ENCODE peak calls at places on chromosomes 3 and 15, in four cellular contexts. B, C, J and G are unnamed samples.

GRCh38 chr3:133854971-133855370 is 40.7 kb downstream of the RAB6B start:
- DNase-seq in B (no peak), C (no peak), J (no peak), G (no peak)

GRCh38 chr3:16290007-16290826 is 25.2 kb downstream of the OXNAD1 start:
- DNase-seq in B (peak; percentile 37), C (peak; percentile 24), J (peak; percentile 55), G (peak; percentile 20)

GRCh38 chr3:43695443-43695842 is 4.7 kb downstream of the ABHD5 start:
- DNase-seq in B (no peak), C (no peak), J (no peak), G (no peak)

GRCh38 chr3:29914861-29915524 is 634.1 kb downstream of the RBMS3 start:
- DNase-seq in B (no peak), C (peak; percentile 7), J (no peak), G (no peak)

GRCh38 chr15:89370120-89371077 is 35.8 kb upstream of the POLG start:
- DNase-seq in B (no peak), C (no peak), J (no peak), G (no peak)

GRCh38 chr3:36919439-36920160 is 25.3 kb downstream of the TRANK1 start:
- DNase-seq in B (peak; percentile 87), C (no peak), J (no peak), G (no peak)

GRCh38 chr3:70064194-70064787 is 64.8 kb downstream of the SAMMSON start:
- DNase-seq in B (peak; percentile 27), C (peak; percentile 4), J (peak; percentile 8), G (peak; percentile 28)

GRCh38 chr3:109081746-109082510 is 36.0 kb downstream of the MORC1 start:
- DNase-seq in B (peak; percentile 31), C (peak; percentile 48), J (peak; percentile 13), G (peak; percentile 38)

GRCh38 chr3:189146842-189147241 is 24.9 kb upstream of the TPRG1 start:
- DNase-seq in B (no peak), C (no peak), J (no peak), G (no peak)

GRCh38 chr15:95929232-95929846 is 401.2 kb upstream of the NR2F2 start:
- DNase-seq in B (no peak), C (no peak), J (peak; percentile 86), G (no peak)

GRCh38 chr3:47019201-47019600 is 39.7 kb downstream of the NBEAL2 start:
- DNase-seq in B (no peak), C (no peak), J (no peak), G (no peak)

GRCh38 chr3:14204605-14205284 is 26.1 kb downstream of the LSM3 start:
- DNase-seq in B (no peak), C (no peak), J (peak; percentile 56), G (no peak)

GRCh38 chr3:183924956-183925355 is 40.3 kb upstream of the PARL start:
- DNase-seq in B (no peak), C (no peak), J (no peak), G (peak; percentile 64)

GRCh38 chr3:154122912-154123559 is 1.8 kb downstream of the ARHGEF26 start:
- DNase-seq in B (peak; percentile 1), C (no peak), J (no peak), G (no peak)

GRCh38 chr3:49199244-49199899 is 28.0 kb downstream of the KLHDC8B start:
- DNase-seq in B (no peak), C (no peak), J (no peak), G (no peak)

GRCh38 chr3:74413547-74414241 is 200.8 kb downstream of the CNTN3 start:
- DNase-seq in B (no peak), C (no peak), J (no peak), G (no peak)

GRCh38 chr3:908839-909238 is 184.0 kb upstream of the CNTN6 start:
- DNase-seq in B (no peak), C (no peak), J (no peak), G (no peak)

GRCh38 chr3:58120075-58120812 is 90.5 kb downstream of the DNASE1L3 start:
- DNase-seq in B (no peak), C (no peak), J (no peak), G (no peak)

GRCh38 chr15:27077790-27078189 is 106.8 kb downstream of the GABRG3 start:
- DNase-seq in B (no peak), C (no peak), J (no peak), G (no peak)

GRCh38 chr3:108036984-108037741 is 53.7 kb downstream of the CD47 start:
- DNase-seq in B (no peak), C (no peak), J (no peak), G (no peak)

GRCh38 chr3:49164983-49165720 is 979 bp downstream of the CCDC71 start:
- DNase-seq in B (no peak), C (no peak), J (no peak), G (no peak)

GRCh38 chr3:175070946-175071345 is 211.8 kb downstream of the NAALADL2 start:
- DNase-seq in B (no peak), C (no peak), J (no peak), G (no peak)

GRCh38 chr3:24096695-24097290 is 151.7 kb downstream of the NR1D2 start:
- DNase-seq in B (no peak), C (no peak), J (no peak), G (no peak)

GRCh38 chr15:89368566-89369223 is 34.1 kb upstream of the POLG start:
- DNase-seq in B (no peak), C (no peak), J (no peak), G (no peak)

GRCh38 chr3:18988619-18989229 is 159.6 kb upstream of the KCNH8 start:
- DNase-seq in B (peak; percentile 12), C (no peak), J (no peak), G (no peak)

GRCh38 chr3:193946945-193947344 is 189.0 kb upstream of the HES1 start:
- DNase-seq in B (peak; percentile 81), C (peak; percentile 79), J (no peak), G (no peak)

GRCh38 chr3:177041021-177041729 is 156.1 kb downstream of the TBL1XR1 start:
- DNase-seq in B (no peak), C (no peak), J (no peak), G (no peak)

GRCh38 chr3:99774467-99774866 is 43.2 kb upstream of the CMSS1 start:
- DNase-seq in B (no peak), C (no peak), J (no peak), G (no peak)

GRCh38 chr15:47990821-47991220 is 130.0 kb upstream of the SLC24A5 start:
- DNase-seq in B (no peak), C (no peak), J (no peak), G (no peak)

GRCh38 chr3:160196511-160197104 is 28.6 kb upstream of the C3orf80 start:
- DNase-seq in B (no peak), C (no peak), J (no peak), G (no peak)
- TF ChIP-seq TCF7L2 in B (no peak), C (no peak), J (no peak), G (no peak)

DNA sequence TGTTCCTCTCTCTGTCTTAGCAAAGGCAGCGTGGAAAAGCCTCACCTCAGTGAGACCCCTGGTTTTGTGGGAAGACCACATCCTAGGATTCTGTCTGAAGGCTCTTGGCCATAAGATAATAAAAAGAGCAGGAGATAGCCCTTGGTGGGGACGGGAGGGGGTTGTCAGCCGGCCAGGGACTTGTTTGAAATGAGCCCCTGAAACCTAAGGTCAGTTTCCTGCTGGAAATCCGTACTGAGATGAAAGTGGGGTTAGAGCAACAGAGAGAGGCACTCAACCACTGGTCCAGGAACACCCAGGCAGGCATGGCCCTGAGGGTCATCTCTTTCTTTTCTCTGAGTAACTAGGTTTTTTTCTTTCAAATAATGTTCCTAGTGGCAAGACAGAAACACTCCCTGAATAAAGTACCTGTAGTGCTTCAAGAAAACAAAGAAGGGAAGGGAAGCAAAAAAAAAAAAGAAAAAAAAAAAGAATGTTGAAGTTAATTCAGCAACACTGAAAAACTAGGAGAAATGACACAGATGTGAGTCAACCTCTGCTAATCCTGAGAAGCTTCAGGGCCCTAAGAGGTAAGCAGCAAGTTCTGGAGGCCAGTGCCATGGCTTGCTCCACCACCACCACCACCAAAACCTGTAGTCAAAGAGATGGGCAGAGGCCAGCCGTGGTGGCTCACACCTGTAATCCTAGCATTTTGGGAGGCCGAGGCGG is 3.2 kb downstream of the ITGB5 start:
- DNase-seq in B (no peak), C (no peak), J (no peak), G (no peak)
- TF ChIP-seq TCF7L2 in B (no peak), C (no peak), J (no peak), G (no peak)

GRCh38 chr15:68508485-68509189 is 70.2 kb upstream of the CORO2B start:
- DNase-seq in B (no peak), C (no peak), J (no peak), G (no peak)

GRCh38 chr15:68512052-68512451 is 66.7 kb upstream of the CORO2B start:
- DNase-seq in B (no peak), C (no peak), J (no peak), G (no peak)

GRCh38 chr15:68512578-68512977 is 66.2 kb upstream of the CORO2B start:
- DNase-seq in B (no peak), C (no peak), J (no peak), G (no peak)

GRCh38 chr15:68510558-68510957 is 68.2 kb upstream of the CORO2B start:
- DNase-seq in B (no peak), C (no peak), J (no peak), G (no peak)

DNA sequence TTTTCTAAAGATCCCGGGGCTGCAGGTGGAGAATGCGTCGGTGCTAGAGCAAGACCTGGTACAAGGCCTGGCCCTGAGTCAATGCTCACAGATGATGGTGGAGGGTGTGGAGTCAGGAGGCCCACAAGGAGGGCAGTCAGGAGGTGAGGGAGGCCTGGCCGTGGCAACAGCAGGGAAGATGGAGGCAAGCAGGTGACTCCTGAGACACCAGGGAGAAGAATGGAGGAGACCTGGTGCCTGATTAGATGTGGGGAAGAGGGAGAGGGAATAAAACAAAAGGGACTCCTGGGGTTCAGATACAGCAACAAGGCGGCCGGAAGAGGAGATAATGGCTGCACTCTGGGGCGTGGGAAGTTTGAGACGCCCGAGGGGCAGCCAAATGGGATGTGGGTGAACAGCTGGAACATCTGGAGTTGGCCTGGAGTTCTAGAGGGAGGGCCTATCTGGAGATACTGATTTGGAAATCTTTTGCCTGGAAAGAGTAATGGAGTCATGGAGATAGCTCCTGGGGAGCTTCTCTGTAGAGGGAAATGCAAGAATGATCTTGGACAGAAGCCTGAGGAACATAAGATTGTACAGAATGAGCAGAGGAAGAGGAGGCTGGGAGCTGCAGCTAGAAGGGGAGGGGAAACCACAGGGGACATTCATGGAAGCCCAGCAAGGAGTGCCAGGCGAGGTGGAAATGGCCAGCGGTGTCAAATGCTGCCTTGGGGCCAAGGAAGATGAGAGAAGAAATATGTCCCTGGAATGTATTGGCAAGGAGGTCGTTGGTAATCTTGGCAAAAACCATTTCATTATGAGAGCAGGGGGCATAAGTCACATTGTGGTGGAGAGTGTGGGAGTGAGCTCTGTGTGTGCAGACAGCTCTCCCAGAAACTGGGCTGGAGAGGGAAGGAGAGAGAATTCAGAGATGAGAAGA is 67.5 kb upstream of the CORO2B start:
- DNase-seq in B (no peak), C (no peak), J (no peak), G (no peak)
- TF ChIP-seq TCF7L2 in B (no peak), C (no peak), J (no peak), G (no peak)

DNA sequence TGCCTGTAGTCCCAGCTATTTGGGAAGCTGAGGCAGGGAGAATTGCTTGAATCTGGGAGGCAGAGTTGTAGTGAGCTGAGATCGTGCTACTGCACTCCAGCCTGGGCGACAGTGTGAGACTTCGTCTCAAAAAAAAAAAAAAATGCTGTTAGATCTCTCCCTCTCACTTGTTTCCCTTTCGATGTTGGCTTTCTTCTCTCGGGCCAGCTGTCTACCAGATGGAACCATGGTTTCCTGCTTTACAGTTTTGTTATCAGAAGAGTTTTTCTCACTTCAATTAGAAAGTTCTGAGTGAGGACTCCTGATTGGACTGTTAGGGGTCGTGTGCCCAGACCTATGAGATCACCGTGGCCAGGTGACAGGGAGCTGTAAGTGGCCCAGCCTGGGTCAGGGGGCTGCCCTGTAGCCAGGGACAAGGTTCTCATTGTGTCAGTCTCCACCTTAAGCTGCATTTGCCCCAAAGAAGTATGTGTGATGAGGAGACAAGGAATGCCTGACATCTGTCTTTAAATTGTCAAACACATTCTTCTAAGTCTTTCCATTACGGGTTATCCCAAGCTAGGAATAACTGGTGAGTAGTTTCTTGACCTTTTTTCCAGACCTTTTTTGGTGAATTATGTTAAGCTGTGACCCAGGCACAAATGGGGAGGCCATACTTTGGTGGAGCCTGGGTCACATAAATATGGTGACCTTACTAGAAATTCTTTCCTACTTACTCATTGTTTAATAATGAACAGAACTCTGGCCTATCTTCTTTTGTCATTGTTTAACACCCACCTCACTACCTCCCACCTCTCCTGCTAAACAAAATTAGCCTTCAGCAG is 25.2 kb downstream of the SNAPC5 start:
- DNase-seq in B (peak; percentile 35), C (no peak), J (no peak), G (no peak)
- TF ChIP-seq TCF7L2 in B (no peak), C (no peak), J (no peak), G (no peak)